ENCODE peak calls at places on chromosomes 7 and 10, in eight cellular contexts. G is stromal cell of bone marrow, F is BJ, V is Calu3, O is kidney tubule cell, B is lower leg skin, R is amniotic stem cell, Y is hepatic stellate cell. N is an unnamed sample.

GRCh38 chr10:112963835-112964234 is 13.8 kb downstream of the TCF7L2 start:
- DNase-seq in F (no peak), O (peak), Y (no peak), V (no peak), B (no peak), R (no peak), G (no peak), N (no peak)

GRCh38 chr10:97543025-97543546 is 29.5 kb upstream of the ANKRD2 start:
- DNase-seq in G (peak), Y (peak), B (peak), F (peak), R (peak), V (peak), O (peak), N (peak)

GRCh38 chr7:16660702-16661464 is 14.9 kb downstream of the BZW2 start:
- DNase-seq in B (no peak), Y (no peak), R (no peak), V (no peak), F (no peak), G (no peak), O (peak), N (no peak)

GRCh38 chr10:60967854-60968484 is 24.0 kb upstream of the RHOBTB1 start:
- DNase-seq in O (no peak), V (no peak), B (no peak), G (no peak), F (no peak), Y (no peak), R (no peak), N (no peak)

GRCh38 chr10:133141963-133142350 is 18.1 kb upstream of the KNDC1 start:
- DNase-seq in V (no peak), B (no peak), R (no peak), Y (no peak), O (no peak), G (no peak), F (no peak), N (no peak)

GRCh38 chr7:131596785-131597184 is 40.4 kb upstream of the PODXL start:
- DNase-seq in F (no peak), R (no peak), O (no peak), Y (no peak), B (no peak), G (no peak), V (no peak), N (no peak)

GRCh38 chr10:119235381-119235780 is 28.0 kb downstream of the GRK5 start:
- DNase-seq in B (peak), F (no peak), Y (no peak), V (no peak), O (no peak), R (no peak), G (no peak), N (no peak)

GRCh38 chr7:114539575-114539974 is 125.0 kb downstream of the FOXP2 start:
- DNase-seq in B (no peak), G (no peak), F (no peak), O (peak), Y (no peak), V (peak), R (peak), N (no peak)

GRCh38 chr10:97321032-97321806 is 2.1 kb downstream of the FRAT1 start:
- DNase-seq in B (peak), O (no peak), F (no peak), Y (no peak), G (no peak), V (no peak), R (no peak), N (no peak)

GRCh38 chr7:140375808-140376730 is 22.3 kb downstream of the SLC37A3 start:
- DNase-seq in F (no peak), Y (no peak), V (no peak), B (peak), G (no peak), O (no peak), R (no peak), N (no peak)

GRCh38 chr10:36534471-36535002 is 590.9 kb upstream of the ANKRD30A start:
- DNase-seq in G (peak), Y (peak), O (peak), B (no peak), F (peak), R (peak), V (no peak), N (peak)

GRCh38 chr7:27459021-27459728 is 203.5 kb downstream of the HIBADH start:
- DNase-seq in V (no peak), O (no peak), B (no peak), F (no peak), G (no peak), Y (peak), R (no peak), N (no peak)

GRCh38 chr10:114874827-114875541 is 53.4 kb downstream of the FHIP2A start:
- DNase-seq in F (no peak), O (peak), G (no peak), B (no peak), V (no peak), R (no peak), Y (no peak), N (no peak)

GRCh38 chr7:155154586-155154985 is 84.5 kb downstream of the HTR5A start:
- DNase-seq in Y (no peak), R (no peak), O (no peak), F (no peak), B (peak), V (no peak), G (no peak), N (no peak)

GRCh38 chr7:79272066-79272669 is 181.3 kb downstream of the MAGI2 start:
- DNase-seq in F (no peak), R (no peak), V (no peak), G (no peak), Y (no peak), O (peak), B (no peak), N (no peak)

GRCh38 chr7:36128448-36129047 is 24.5 kb upstream of the EEPD1 start:
- DNase-seq in R (peak), F (peak), G (peak), B (peak), O (peak), V (peak), Y (peak), N (peak)

GRCh38 chr10:34742456-34742855 is 72.6 kb downstream of the PARD3 start:
- DNase-seq in G (no peak), V (no peak), F (no peak), O (no peak), Y (no peak), B (no peak), R (no peak), N (no peak)

GRCh38 chr10:12586724-12587123 is 237.4 kb downstream of the CAMK1D start:
- DNase-seq in G (no peak), Y (no peak), O (no peak), V (no peak), B (peak), F (no peak), R (no peak), N (no peak)

GRCh38 chr7:122038904-122039303 is 105.1 kb downstream of the AASS start:
- DNase-seq in B (no peak), Y (no peak), V (no peak), R (peak), G (no peak), F (no peak), O (peak), N (peak)

GRCh38 chr7:123656544-123657303 is 1.1 kb downstream of the LMOD2 start:
- DNase-seq in B (no peak), F (no peak), G (no peak), O (no peak), V (no peak), R (no peak), Y (no peak), N (no peak)

GRCh38 chr10:33559105-33559504 is 224.6 kb upstream of the NRP1 start:
- DNase-seq in V (no peak), F (peak), O (peak), G (peak), B (no peak), Y (no peak), R (peak), N (peak)

GRCh38 chr7:151844080-151844827 is 32.7 kb downstream of the PRKAG2 start:
- DNase-seq in R (no peak), V (peak), O (peak), F (no peak), Y (peak), B (no peak), G (peak), N (peak)

GRCh38 chr7:73703985-73704639 is 15.4 kb downstream of the STX1A start:
- DNase-seq in O (no peak), G (no peak), F (no peak), R (no peak), Y (peak), B (no peak), V (no peak), N (no peak)

GRCh38 chr10:80509403-80510161 is 28.1 kb upstream of the SH2D4B start:
- DNase-seq in V (peak), R (peak), F (peak), Y (peak), G (no peak), B (no peak), O (peak), N (no peak)

GRCh38 chr10:110765513-110766375 is 106.0 kb upstream of the PDCD4 start:
- DNase-seq in Y (no peak), R (no peak), O (peak), G (no peak), B (no peak), F (no peak), V (no peak), N (no peak)